ENCODE peak calls at places on chromosomes 7 and 10, in five cellular contexts. E, T, V, M and J are unnamed samples.
A peak's percentile ranks its signal among the peaks of the same experiment; 100 is the strongest.

GRCh38 chr7:112707655-112708054 is 82.5 kb downstream of the TMEM168 start:
- DNase-seq in E (peak; percentile 7), T (no peak), V (no peak), M (no peak), J (no peak)

GRCh38 chr10:38600146-38600545 is 506.0 kb downstream of the ZNF37A start:
- DNase-seq in E (no peak), T (no peak), V (no peak), M (no peak), J (no peak)

GRCh38 chr10:130808243-130808642 is 503.3 kb downstream of the TCERG1L start:
- DNase-seq in E (no peak), T (no peak), V (no peak), M (no peak), J (peak; percentile 8)

GRCh38 chr7:131342864-131343263 is 15.2 kb downstream of the MKLN1 start:
- DNase-seq in E (no peak), T (no peak), V (no peak), M (no peak), J (no peak)

GRCh38 chr7:483656-484364 is 35.8 kb downstream of the PDGFA start:
- DNase-seq in E (no peak), T (no peak), V (no peak), M (no peak), J (no peak)

GRCh38 chr10:6396652-6397051 is 183.4 kb downstream of the PRKCQ start:
- DNase-seq in E (no peak), T (no peak), V (no peak), M (peak; percentile 91), J (no peak)

GRCh38 chr7:2511769-2512168 is 7.8 kb upstream of the LFNG start:
- DNase-seq in E (no peak), T (no peak), V (no peak), M (no peak), J (no peak)

GRCh38 chr7:67019562-67020390 is 23.1 kb downstream of the TYW1 start:
- DNase-seq in E (no peak), T (no peak), V (no peak), M (no peak), J (no peak)

GRCh38 chr7:1916621-1916970 is 246.5 kb downstream of the ELFN1 start:
- DNase-seq in E (no peak), T (no peak), V (no peak), M (no peak), J (no peak)

GRCh38 chr10:74223755-74224530 is 72.9 kb downstream of the ADK start:
- DNase-seq in E (no peak), T (no peak), V (no peak), M (no peak), J (no peak)

GRCh38 chr10:127227663-127228062 is 31.3 kb upstream of the INSYN2A start:
- DNase-seq in E (no peak), T (no peak), V (no peak), M (no peak), J (no peak)

GRCh38 chr10:4061441-4061951 is 276.5 kb upstream of the KLF6 start:
- DNase-seq in E (no peak), T (no peak), V (no peak), M (no peak), J (no peak)

GRCh38 chr7:131595699-131596098 is 39.3 kb upstream of the PODXL start:
- DNase-seq in E (no peak), T (no peak), V (no peak), M (no peak), J (no peak)

GRCh38 chr10:59903871-59904270 is 2.5 kb downstream of the CCDC6 start:
- DNase-seq in E (no peak), T (no peak), V (no peak), M (no peak), J (no peak)

GRCh38 chr7:44743750-44744149 is 4.9 kb upstream of the ZMIZ2 start:
- DNase-seq in E (no peak), T (no peak), V (no peak), M (no peak), J (no peak)

GRCh38 chr10:71835671-71836593 is 15.1 kb downstream of the PSAP start:
- DNase-seq in E (no peak), T (no peak), V (peak; percentile 88), M (peak; percentile 70), J (peak; percentile 89)

GRCh38 chr10:100858742-100859141 is 54.0 kb upstream of the SLF2 start:
- DNase-seq in E (no peak), T (no peak), V (no peak), M (no peak), J (no peak)

GRCh38 chr10:47028466-47028865 is 117.2 kb downstream of the PTPN20 start:
- DNase-seq in E (no peak), T (peak; percentile 20), V (no peak), M (no peak), J (no peak)

GRCh38 chr7:43628431-43628830 is 45.5 kb downstream of the STK17A start:
- DNase-seq in E (no peak), T (no peak), V (no peak), M (no peak), J (no peak)

GRCh38 chr7:70484255-70484654 is 647.7 kb upstream of the GALNT17 start:
- DNase-seq in E (no peak), T (no peak), V (no peak), M (no peak), J (no peak)

GRCh38 chr7:34759477-34760125 is 101.6 kb downstream of the NPSR1 start:
- DNase-seq in E (peak; percentile 42), T (no peak), V (peak; percentile 9), M (no peak), J (no peak)

GRCh38 chr10:49742683-49743463 is 19.2 kb downstream of the OGDHL start:
- DNase-seq in E (no peak), T (no peak), V (no peak), M (no peak), J (no peak)

GRCh38 chr7:31126976-31127375 is 74.9 kb downstream of the ADCYAP1R1 start:
- DNase-seq in E (no peak), T (no peak), V (no peak), M (no peak), J (no peak)

GRCh38 chr10:128540806-128541739 is 414.9 kb upstream of the MKI67 start:
- DNase-seq in E (no peak), T (no peak), V (peak; percentile 20), M (no peak), J (no peak)

GRCh38 chr10:64529003-64529350 is 1007.8 kb downstream of the REEP3 start:
- DNase-seq in E (no peak), T (no peak), V (no peak), M (no peak), J (no peak)

GRCh38 chr10:11088709-11089108 is 71.0 kb downstream of the CELF2 start:
- DNase-seq in E (no peak), T (no peak), V (no peak), M (no peak), J (no peak)

GRCh38 chr10:91652364-91652763 is 19.5 kb upstream of the PPP1R3C start:
- DNase-seq in E (no peak), T (no peak), V (no peak), M (peak; percentile 100), J (no peak)

GRCh38 chr10:89543841-89544240 is 8.4 kb upstream of the SLC16A12 start:
- DNase-seq in E (no peak), T (no peak), V (no peak), M (no peak), J (no peak)

GRCh38 chr7:103765891-103766290 is 223.6 kb downstream of the RELN start:
- DNase-seq in E (no peak), T (no peak), V (no peak), M (no peak), J (no peak)

GRCh38 chr7:103762907-103763306 is 226.6 kb downstream of the RELN start:
- DNase-seq in E (no peak), T (no peak), V (no peak), M (no peak), J (no peak)

GRCh38 chr7:103762361-103762760 is 227.1 kb downstream of the RELN start:
- DNase-seq in E (no peak), T (no peak), V (no peak), M (no peak), J (no peak)

GRCh38 chr7:103764887-103765286 is 224.6 kb downstream of the RELN start:
- DNase-seq in E (no peak), T (no peak), V (no peak), M (no peak), J (no peak)

DNA sequence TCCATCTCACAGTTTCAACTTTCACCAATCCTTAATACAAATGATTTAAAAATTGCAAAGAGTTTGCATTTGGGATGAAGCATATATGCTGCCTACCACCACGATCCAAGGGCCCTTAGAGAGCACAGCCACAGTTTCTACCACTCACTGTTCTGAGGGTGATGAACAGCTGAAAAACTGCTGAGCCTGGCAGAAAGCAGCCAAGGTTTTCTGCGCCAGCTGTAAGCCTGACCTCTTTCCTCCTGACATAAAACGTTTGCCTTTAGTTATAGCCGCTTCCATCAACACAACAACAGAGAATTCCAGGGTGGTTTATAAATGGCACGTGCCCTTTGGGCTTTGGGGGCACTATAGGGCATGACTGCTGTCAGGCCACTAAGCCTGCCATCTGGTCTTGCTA is 222.8 kb downstream of the RELN start:
- DNase-seq in E (peak; percentile 40), T (no peak), V (no peak), M (no peak), J (no peak)
- TF ChIP-seq CTCF in E (no peak), T (no peak), V (no peak), M (no peak), J (no peak)

GRCh38 chr7:41693150-41693997 is 9.5 kb downstream of the INHBA start:
- DNase-seq in E (no peak), T (no peak), V (no peak), M (no peak), J (no peak)
- TF ChIP-seq CTCF in E (peak; percentile 19), T (no peak), V (no peak), M (peak; percentile 19), J (no peak)

DNA sequence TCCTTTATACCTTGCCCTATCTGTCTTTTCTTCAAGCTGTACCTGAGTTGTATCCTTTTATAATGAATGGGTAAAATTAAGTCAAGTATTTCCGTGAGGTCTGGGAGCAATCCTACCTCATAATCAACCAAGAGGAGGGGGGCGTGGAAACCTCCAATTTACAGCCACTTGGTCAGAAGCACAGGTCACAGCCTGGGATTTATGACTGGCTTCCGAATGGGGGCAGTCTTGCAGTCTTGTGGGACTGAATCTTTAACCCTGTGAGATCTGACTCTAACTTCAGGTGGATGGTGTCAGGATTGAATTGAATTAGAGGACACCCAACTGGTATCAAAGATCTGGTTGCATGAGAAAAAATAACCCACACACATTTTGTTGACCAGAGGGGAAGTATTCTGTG is 23.5 kb upstream of the KCNMA1 start:
- DNase-seq in E (no peak), T (no peak), V (no peak), M (no peak), J (no peak)
- TF ChIP-seq CTCF in E (no peak), T (no peak), V (no peak), M (no peak), J (no peak)

DNA sequence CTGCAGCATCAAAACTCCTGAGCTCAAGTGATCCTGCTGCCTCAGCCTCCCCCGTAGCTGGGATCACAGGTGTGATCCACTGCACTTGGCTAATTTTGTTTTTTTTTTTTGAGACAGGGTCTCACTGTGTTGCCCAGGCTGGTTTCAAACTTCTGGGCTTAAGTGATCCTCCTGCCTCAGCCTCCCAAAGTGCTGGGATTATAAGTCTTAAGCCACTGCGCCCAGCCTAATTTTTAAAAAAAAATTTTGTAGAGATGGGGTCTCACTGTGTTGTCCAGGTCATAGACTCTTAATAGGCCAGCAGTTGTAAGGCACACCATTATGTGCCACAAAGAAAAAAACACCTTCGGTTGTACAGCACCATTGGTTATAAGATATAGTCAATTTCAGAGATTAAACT is 122.4 kb downstream of the MAPK8 start:
- DNase-seq in E (no peak), T (no peak), V (no peak), M (no peak), J (no peak)
- TF ChIP-seq CTCF in E (no peak), T (no peak), V (no peak), M (no peak), J (no peak)